ENCODE peak calls at places on chromosomes 4 and X, in seven cellular contexts. I is breast epithelium, E is tibial artery, M is fibroblast of mammary gland, R is body of pancreas, H is GM23338, G is vagina. L is an unnamed sample.

GRCh38 chr4:110793381-110793801 is 170.5 kb upstream of the PITX2 start:
- DNase-seq in H (no peak), E (no peak), I (no peak), G (no peak), R (no peak), M (peak; percentile 27), L (no peak)

GRCh38 chrX:53356186-53356585 is 66.3 kb downstream of the SMC1A start:
- DNase-seq in M (peak; percentile 30), I (no peak), G (no peak), E (no peak), R (no peak), H (peak; percentile 64), L (no peak)

GRCh38 chrX:41923925-41924693 is 755 bp upstream of the CASK start:
- DNase-seq in H (no peak), R (peak; percentile 39), E (peak; percentile 54), G (no peak), I (no peak), M (peak; percentile 21), L (peak; percentile 13)

GRCh38 chr4:74570095-74570494 is 125.2 kb downstream of the AREG start:
- DNase-seq in M (no peak), R (no peak), G (no peak), H (no peak), I (no peak), E (no peak), L (no peak)

GRCh38 chr4:86043755-86044592 is 315.9 kb downstream of the MAPK10 start:
- DNase-seq in M (peak; percentile 73), E (no peak), H (peak; percentile 63), I (no peak), G (no peak), R (peak; percentile 42), L (no peak)

GRCh38 chrX:103628386-103629290 is at the start of gene TCEAL1:
- DNase-seq in R (peak; percentile 72), E (peak; percentile 82), G (no peak), M (peak; percentile 42), H (peak; percentile 58), I (peak; percentile 56), L (peak; percentile 25)

GRCh38 chr4:137361756-137362470 is 170.4 kb downstream of the PCDH18 start:
- DNase-seq in G (no peak), E (no peak), I (no peak), R (no peak), M (peak; percentile 31), H (no peak), L (no peak)

GRCh38 chrX:9555354-9555753 is 90.5 kb downstream of the TBL1X start:
- DNase-seq in E (no peak), R (no peak), I (no peak), M (peak; percentile 21), H (no peak), G (no peak), L (no peak)

GRCh38 chrX:122625821-122626220 is 558.3 kb upstream of the GRIA3 start:
- DNase-seq in H (no peak), I (no peak), G (no peak), E (no peak), M (peak; percentile 88), R (no peak), L (no peak)

DNA sequence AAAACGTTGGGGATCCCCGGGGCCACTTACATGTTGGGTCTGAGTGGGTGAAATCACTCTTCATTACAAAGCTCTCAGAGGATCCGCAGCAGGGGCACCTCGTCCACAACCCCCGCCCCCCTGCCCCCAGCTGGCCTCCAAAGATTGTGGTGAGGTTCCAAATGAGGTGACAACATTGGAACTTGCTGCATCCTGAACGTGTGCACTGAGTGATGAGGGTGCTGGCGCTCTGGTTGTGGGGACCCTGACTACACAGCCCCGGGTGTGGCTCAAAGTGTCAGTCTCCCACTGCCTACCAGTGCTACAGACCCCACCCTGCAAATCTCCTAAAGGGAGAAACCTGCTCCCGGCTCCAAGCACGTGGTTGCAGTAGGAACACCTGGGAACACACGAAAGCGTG is 111.9 kb downstream of the PHKA2 start:
- DNase-seq in I (no peak), H (no peak), M (no peak), E (no peak), G (no peak), R (no peak), L (no peak)
- TF ChIP-seq CTCF in I (no peak), H (no peak), M (no peak), E (no peak), G (no peak), R (no peak), L (no peak)

DNA sequence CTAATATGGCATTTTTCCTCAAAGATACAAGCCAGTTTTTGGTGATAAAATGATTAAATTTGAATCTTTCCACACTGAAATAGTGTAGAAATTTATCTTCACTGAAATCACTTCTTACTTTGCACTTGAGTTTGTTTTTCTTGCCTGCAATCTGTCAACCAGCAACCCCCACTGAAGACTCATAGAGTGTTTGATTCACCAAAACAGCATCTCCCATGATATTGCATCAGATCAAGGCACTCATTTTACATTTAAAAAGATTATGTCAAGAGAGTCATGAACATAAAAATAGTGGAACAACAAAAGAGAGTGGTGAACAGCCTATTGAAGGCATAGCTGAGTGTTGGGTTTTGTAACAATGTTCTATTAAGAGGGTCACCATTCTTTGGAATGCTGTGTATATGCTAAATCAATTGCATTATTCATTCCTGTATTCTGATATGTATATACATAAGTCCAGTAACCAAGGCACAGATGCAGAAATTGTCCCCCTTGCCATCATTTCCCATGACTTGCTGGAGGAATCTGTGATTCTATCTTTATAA is 1934.9 kb downstream of the ARAP2 start:
- DNase-seq in M (peak; percentile 55), E (no peak), G (no peak), R (no peak), H (no peak), I (no peak), L (no peak)
- TF ChIP-seq CTCF in M (no peak), E (no peak), G (no peak), R (no peak), H (no peak), I (no peak), L (no peak)

DNA sequence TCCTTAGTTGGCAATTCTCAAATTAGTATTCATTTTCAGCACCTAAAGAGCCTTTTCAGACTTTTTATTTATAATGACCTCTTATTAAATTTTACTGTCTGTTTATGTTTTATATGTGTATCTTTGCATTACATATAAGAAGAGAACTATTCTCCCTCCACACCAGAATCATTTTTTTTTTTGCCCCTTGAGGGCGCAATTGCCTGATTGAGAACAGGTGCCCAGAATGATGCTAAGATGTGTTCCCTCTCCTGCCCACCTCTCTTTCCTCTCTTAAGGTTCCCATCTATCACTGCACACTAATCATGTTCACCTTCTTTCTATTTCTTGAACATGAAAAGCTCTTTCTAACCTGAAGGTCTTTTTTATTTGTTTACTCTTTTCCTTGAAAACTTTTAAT is 44.2 kb upstream of the ADAM29 start:
- DNase-seq in E (no peak), I (no peak), R (no peak), M (peak; percentile 4), G (no peak), H (peak; percentile 71), L (no peak)
- TF ChIP-seq CTCF in E (peak; percentile 16), I (no peak), R (no peak), M (peak; percentile 15), G (no peak), H (peak; percentile 73), L (no peak)

GRCh38 chrX:79515529-79515928 is 148.4 kb upstream of the ITM2A start:
- DNase-seq in H (peak; percentile 6), M (no peak), G (no peak), I (no peak), E (no peak), R (no peak), L (no peak)
- TF ChIP-seq CTCF in H (peak; percentile 49), M (no peak), G (no peak), I (no peak), E (no peak), R (no peak), L (no peak)

DNA sequence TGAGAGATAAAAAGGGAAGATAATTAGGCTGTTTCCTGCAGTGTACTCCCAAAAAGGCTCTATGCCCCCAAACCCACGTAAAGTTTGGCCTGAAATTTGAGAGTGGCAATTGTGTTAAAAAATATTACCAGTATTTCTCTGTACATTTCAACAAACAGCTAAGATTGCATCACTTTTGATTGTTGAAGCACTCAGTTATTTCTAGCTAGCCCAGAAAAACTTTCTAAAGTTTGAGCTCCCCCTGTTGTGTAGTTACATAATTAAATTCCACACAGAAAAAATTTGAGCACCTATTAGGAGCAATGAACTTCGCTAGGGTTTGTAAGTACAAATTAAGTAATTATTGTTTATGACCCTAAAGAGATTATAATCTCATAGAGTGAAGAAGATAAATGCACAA is 109.4 kb downstream of the DLG3 start:
- DNase-seq in E (no peak), H (peak; percentile 13), R (no peak), I (no peak), G (no peak), M (peak; percentile 45), L (no peak)
- TF ChIP-seq CTCF in E (peak; percentile 19), H (peak; percentile 14), R (peak; percentile 8), I (no peak), G (no peak), M (peak; percentile 25), L (no peak)

DNA sequence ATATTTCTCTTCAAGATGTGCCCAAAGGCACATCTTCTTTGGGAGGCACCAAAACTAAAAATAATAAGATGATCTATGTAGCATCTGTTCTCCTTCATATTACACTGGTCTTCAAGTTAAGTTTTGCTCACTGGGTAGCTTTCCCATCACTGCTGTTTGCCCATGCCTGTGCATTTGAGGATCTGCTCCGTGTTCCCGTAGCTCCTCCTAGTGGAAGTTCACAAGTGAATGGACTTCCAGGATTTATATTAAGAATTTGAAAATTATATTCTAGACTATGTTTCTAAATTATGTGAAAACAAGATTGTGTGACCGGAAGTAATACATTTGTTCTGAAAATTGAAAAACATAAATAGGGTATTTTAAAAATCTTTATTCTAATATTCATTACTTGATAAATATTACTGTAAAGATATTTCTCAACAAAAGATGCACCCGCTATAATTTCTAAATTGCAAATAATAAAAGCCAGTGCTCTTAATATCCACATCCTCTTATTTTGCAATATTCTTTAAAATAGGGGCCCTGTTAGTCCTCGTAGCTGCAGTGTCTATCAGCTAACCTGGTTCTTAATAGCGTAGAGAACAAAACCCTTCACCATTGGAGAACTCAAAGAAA is 147.7 kb downstream of the RBM46 start:
- DNase-seq in M (peak; percentile 77), I (no peak), E (no peak), H (peak; percentile 65), G (no peak), R (peak; percentile 8), L (no peak)
- TF ChIP-seq CTCF in M (peak; percentile 78), I (no peak), E (no peak), H (peak; percentile 86), G (no peak), R (no peak), L (no peak)

DNA sequence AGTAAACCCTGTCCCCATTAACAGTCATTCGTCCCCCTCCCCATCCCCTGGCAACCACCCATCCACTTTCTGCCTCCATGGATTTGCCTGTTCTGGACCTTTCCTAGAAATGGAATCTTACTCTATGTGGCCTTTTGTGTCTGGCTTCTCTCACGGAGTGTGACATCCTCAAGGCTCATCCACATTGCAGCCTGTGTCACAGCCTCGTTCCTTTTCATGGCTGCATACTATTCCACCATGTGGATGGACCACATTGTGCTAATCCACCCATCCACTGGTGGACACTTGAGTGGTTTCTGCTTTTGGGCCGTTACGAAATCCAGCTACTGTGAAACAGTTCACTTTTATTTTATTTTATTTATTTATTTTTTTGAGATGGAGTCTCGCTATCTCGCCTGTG is 8.1 kb upstream of the PPP2R3B start:
- DNase-seq in E (no peak), R (no peak), I (no peak), M (no peak), H (no peak), G (no peak), L (no peak)
- TF ChIP-seq CTCF in E (no peak), R (no peak), I (no peak), M (no peak), H (no peak), G (no peak), L (no peak)